ENCODE peak calls at places on chromosome 12, in five cellular contexts. One of them, this sample, is unnamed.

GRCh38 chr12:46556820-46557524 is 184.4 kb upstream of the SLC38A2 start:
- DNase-seq in activated CD4-positive, alpha-beta T cell treated with anti-CD3 and anti-CD28 coated beads, Interleukin-2, amount 10 ng/mL, durations not matched to agents 7 days and 5 days: no peak
- DNase-seq in HS-27A: no peak
- DNase-seq in hippocampal formation: no peak
- DNase-seq in renal cortical epithelial cell: peak; percentile 75
- DNase-seq in this sample: no peak

GRCh38 chr12:115632323-115632722 is 645.2 kb downstream of the MED13L start:
- DNase-seq in activated CD4-positive, alpha-beta T cell treated with anti-CD3 and anti-CD28 coated beads, Interleukin-2, amount 10 ng/mL, durations not matched to agents 7 days and 5 days: no peak
- DNase-seq in HS-27A: no peak
- DNase-seq in hippocampal formation: no peak
- DNase-seq in renal cortical epithelial cell: no peak
- DNase-seq in this sample: no peak

GRCh38 chr12:67854351-67854750 is 134.9 kb upstream of the IFNG-AS1 start:
- DNase-seq in activated CD4-positive, alpha-beta T cell treated with anti-CD3 and anti-CD28 coated beads, Interleukin-2, amount 10 ng/mL, durations not matched to agents 7 days and 5 days: no peak
- DNase-seq in HS-27A: no peak
- DNase-seq in hippocampal formation: no peak
- DNase-seq in renal cortical epithelial cell: peak; percentile 28
- DNase-seq in this sample: no peak

GRCh38 chr12:108004368-108004767 is 124.7 kb upstream of the WSCD2 start:
- DNase-seq in activated CD4-positive, alpha-beta T cell treated with anti-CD3 and anti-CD28 coated beads, Interleukin-2, amount 10 ng/mL, durations not matched to agents 7 days and 5 days: no peak
- DNase-seq in HS-27A: no peak
- DNase-seq in hippocampal formation: no peak
- DNase-seq in renal cortical epithelial cell: peak; percentile 7
- DNase-seq in this sample: no peak

GRCh38 chr12:93223440-93224426 is 154.0 kb upstream of the NUDT4 start:
- DNase-seq in activated CD4-positive, alpha-beta T cell treated with anti-CD3 and anti-CD28 coated beads, Interleukin-2, amount 10 ng/mL, durations not matched to agents 7 days and 5 days: no peak
- DNase-seq in HS-27A: no peak
- DNase-seq in hippocampal formation: no peak
- DNase-seq in renal cortical epithelial cell: peak; percentile 71
- DNase-seq in this sample: no peak

GRCh38 chr12:64147860-64148259 is 74.2 kb downstream of the KICS2 start:
- DNase-seq in activated CD4-positive, alpha-beta T cell treated with anti-CD3 and anti-CD28 coated beads, Interleukin-2, amount 10 ng/mL, durations not matched to agents 7 days and 5 days: no peak
- DNase-seq in HS-27A: no peak
- DNase-seq in hippocampal formation: no peak
- DNase-seq in renal cortical epithelial cell: peak; percentile 51
- DNase-seq in this sample: no peak

GRCh38 chr12:102960766-102961487 is 3.5 kb downstream of the ASCL1 start:
- DNase-seq in activated CD4-positive, alpha-beta T cell treated with anti-CD3 and anti-CD28 coated beads, Interleukin-2, amount 10 ng/mL, durations not matched to agents 7 days and 5 days: no peak
- DNase-seq in HS-27A: no peak
- DNase-seq in hippocampal formation: peak; percentile 40
- DNase-seq in renal cortical epithelial cell: no peak
- DNase-seq in this sample: no peak

GRCh38 chr12:6765634-6766581 is at the start of gene PTMS:
- DNase-seq in activated CD4-positive, alpha-beta T cell treated with anti-CD3 and anti-CD28 coated beads, Interleukin-2, amount 10 ng/mL, durations not matched to agents 7 days and 5 days: no peak
- DNase-seq in HS-27A: peak; percentile 71
- DNase-seq in hippocampal formation: peak; percentile 28
- DNase-seq in renal cortical epithelial cell: peak; percentile 79
- DNase-seq in this sample: peak; percentile 93

GRCh38 chr12:108685469-108686247 is 45.7 kb downstream of the CORO1C start:
- DNase-seq in activated CD4-positive, alpha-beta T cell treated with anti-CD3 and anti-CD28 coated beads, Interleukin-2, amount 10 ng/mL, durations not matched to agents 7 days and 5 days: no peak
- DNase-seq in HS-27A: no peak
- DNase-seq in hippocampal formation: no peak
- DNase-seq in renal cortical epithelial cell: no peak
- DNase-seq in this sample: no peak

GRCh38 chr12:49917126-49917787 is 13.6 kb upstream of the FAIM2 start:
- DNase-seq in activated CD4-positive, alpha-beta T cell treated with anti-CD3 and anti-CD28 coated beads, Interleukin-2, amount 10 ng/mL, durations not matched to agents 7 days and 5 days: no peak
- DNase-seq in HS-27A: no peak
- DNase-seq in hippocampal formation: no peak
- DNase-seq in renal cortical epithelial cell: no peak
- DNase-seq in this sample: no peak

GRCh38 chr12:64679487-64679983 is 69.2 kb downstream of the RASSF3 start:
- DNase-seq in activated CD4-positive, alpha-beta T cell treated with anti-CD3 and anti-CD28 coated beads, Interleukin-2, amount 10 ng/mL, durations not matched to agents 7 days and 5 days: peak; percentile 73
- DNase-seq in HS-27A: peak; percentile 80
- DNase-seq in hippocampal formation: no peak
- DNase-seq in renal cortical epithelial cell: peak; percentile 73
- DNase-seq in this sample: peak; percentile 80

GRCh38 chr12:109553471-109553870 is 19.8 kb downstream of the MMAB start:
- DNase-seq in activated CD4-positive, alpha-beta T cell treated with anti-CD3 and anti-CD28 coated beads, Interleukin-2, amount 10 ng/mL, durations not matched to agents 7 days and 5 days: no peak
- DNase-seq in HS-27A: no peak
- DNase-seq in hippocampal formation: no peak
- DNase-seq in renal cortical epithelial cell: no peak
- DNase-seq in this sample: peak; percentile 44

GRCh38 chr12:28936221-28936620 is 212.9 kb upstream of the FAR2 start:
- DNase-seq in activated CD4-positive, alpha-beta T cell treated with anti-CD3 and anti-CD28 coated beads, Interleukin-2, amount 10 ng/mL, durations not matched to agents 7 days and 5 days: no peak
- DNase-seq in HS-27A: no peak
- DNase-seq in hippocampal formation: peak; percentile 65
- DNase-seq in renal cortical epithelial cell: no peak
- DNase-seq in this sample: no peak

GRCh38 chr12:27998170-27999110 is 25.9 kb upstream of the PTHLH start:
- DNase-seq in activated CD4-positive, alpha-beta T cell treated with anti-CD3 and anti-CD28 coated beads, Interleukin-2, amount 10 ng/mL, durations not matched to agents 7 days and 5 days: no peak
- DNase-seq in HS-27A: no peak
- DNase-seq in hippocampal formation: no peak
- DNase-seq in renal cortical epithelial cell: no peak
- DNase-seq in this sample: no peak

GRCh38 chr12:96285158-96285557 is 91.0 kb downstream of the ELK3 start:
- DNase-seq in activated CD4-positive, alpha-beta T cell treated with anti-CD3 and anti-CD28 coated beads, Interleukin-2, amount 10 ng/mL, durations not matched to agents 7 days and 5 days: no peak
- DNase-seq in HS-27A: no peak
- DNase-seq in hippocampal formation: no peak
- DNase-seq in renal cortical epithelial cell: no peak
- DNase-seq in this sample: no peak

GRCh38 chr12:129202109-129202814 is 349.0 kb downstream of the GLT1D1 start:
- DNase-seq in activated CD4-positive, alpha-beta T cell treated with anti-CD3 and anti-CD28 coated beads, Interleukin-2, amount 10 ng/mL, durations not matched to agents 7 days and 5 days: no peak
- DNase-seq in HS-27A: no peak
- DNase-seq in hippocampal formation: no peak
- DNase-seq in renal cortical epithelial cell: no peak
- DNase-seq in this sample: no peak

GRCh38 chr12:50546441-50547318 is 41.9 kb downstream of the DIP2B start:
- DNase-seq in activated CD4-positive, alpha-beta T cell treated with anti-CD3 and anti-CD28 coated beads, Interleukin-2, amount 10 ng/mL, durations not matched to agents 7 days and 5 days: no peak
- DNase-seq in HS-27A: no peak
- DNase-seq in hippocampal formation: no peak
- DNase-seq in renal cortical epithelial cell: no peak
- DNase-seq in this sample: no peak

GRCh38 chr12:123126294-123127144 is 24.4 kb downstream of the PITPNM2 start:
- DNase-seq in activated CD4-positive, alpha-beta T cell treated with anti-CD3 and anti-CD28 coated beads, Interleukin-2, amount 10 ng/mL, durations not matched to agents 7 days and 5 days: no peak
- DNase-seq in HS-27A: peak; percentile 90
- DNase-seq in hippocampal formation: no peak
- DNase-seq in renal cortical epithelial cell: peak; percentile 98
- DNase-seq in this sample: peak; percentile 95

GRCh38 chr12:58087428-58088117 is 146.2 kb downstream of the ATP23 start:
- DNase-seq in activated CD4-positive, alpha-beta T cell treated with anti-CD3 and anti-CD28 coated beads, Interleukin-2, amount 10 ng/mL, durations not matched to agents 7 days and 5 days: no peak
- DNase-seq in HS-27A: no peak
- DNase-seq in hippocampal formation: no peak
- DNase-seq in renal cortical epithelial cell: no peak
- DNase-seq in this sample: no peak

GRCh38 chr12:57864811-57865751 is 18.6 kb upstream of the CTDSP2 start:
- DNase-seq in activated CD4-positive, alpha-beta T cell treated with anti-CD3 and anti-CD28 coated beads, Interleukin-2, amount 10 ng/mL, durations not matched to agents 7 days and 5 days: peak; percentile 49
- DNase-seq in HS-27A: peak; percentile 69
- DNase-seq in hippocampal formation: peak; percentile 53
- DNase-seq in renal cortical epithelial cell: peak; percentile 63
- DNase-seq in this sample: peak; percentile 96

GRCh38 chr12:14955876-14956811 is 5.3 kb downstream of the ARHGDIB start:
- DNase-seq in activated CD4-positive, alpha-beta T cell treated with anti-CD3 and anti-CD28 coated beads, Interleukin-2, amount 10 ng/mL, durations not matched to agents 7 days and 5 days: peak; percentile 41
- DNase-seq in HS-27A: no peak
- DNase-seq in hippocampal formation: no peak
- DNase-seq in renal cortical epithelial cell: no peak
- DNase-seq in this sample: no peak

GRCh38 chr12:121673013-121673441 is 3.6 kb upstream of the MORN3 start:
- DNase-seq in activated CD4-positive, alpha-beta T cell treated with anti-CD3 and anti-CD28 coated beads, Interleukin-2, amount 10 ng/mL, durations not matched to agents 7 days and 5 days: no peak
- DNase-seq in HS-27A: no peak
- DNase-seq in hippocampal formation: no peak
- DNase-seq in renal cortical epithelial cell: peak; percentile 15
- DNase-seq in this sample: no peak

GRCh38 chr12:42935756-42936155 is 346.2 kb upstream of the PRICKLE1 start:
- DNase-seq in activated CD4-positive, alpha-beta T cell treated with anti-CD3 and anti-CD28 coated beads, Interleukin-2, amount 10 ng/mL, durations not matched to agents 7 days and 5 days: no peak
- DNase-seq in HS-27A: no peak
- DNase-seq in hippocampal formation: no peak
- DNase-seq in renal cortical epithelial cell: peak; percentile 72
- DNase-seq in this sample: no peak

GRCh38 chr12:388547-389137 is 478 bp downstream of the KDM5A start:
- DNase-seq in activated CD4-positive, alpha-beta T cell treated with anti-CD3 and anti-CD28 coated beads, Interleukin-2, amount 10 ng/mL, durations not matched to agents 7 days and 5 days: peak; percentile 67
- DNase-seq in HS-27A: peak; percentile 33
- DNase-seq in hippocampal formation: no peak
- DNase-seq in renal cortical epithelial cell: no peak
- DNase-seq in this sample: peak; percentile 8